ENCODE peak calls at places on chromosome 19, in ten cellular contexts. E is T follicular helper cell; W is activated T-helper 1 cell treated with anti-CD3 and anti-CD28 coated beads, Interleukin-12 subunit alpha, Interleukin-12 subunit beta, Interleukin-2, Interleukin-4 antibody, amounts not matched to agents 30 ng/mL and 10 ng/mL and 1 ng/mL, durations not matched to agents 14 hours and 24 hours and 36 hours; O is endothelial cell; B is stimulated activated CD4-positive, alpha-beta T cell treated with anti-CD3 and anti-CD28 coated beads, Interleukin-1b, Interleukin-23, amount 100 ng/mL, for 48 hours; F is fibroblast of the conjunctiva; S is SW480; R is activated T-cell treated with anti-CD3 and anti-CD28 coated beads, Interleukin-2, amount 50 U/mL, for 4 hours; A is NT2/D1; Y is NCI-H345. J is an unnamed sample.

GRCh38 chr19:10523135-10523636 is 5.9 kb upstream of the S1PR5 start:
- DNase-seq in O (no peak), B (no peak), R (no peak), Y (no peak), A (no peak), S (no peak), E (no peak), W (no peak), F (no peak), J (no peak)

GRCh38 chr19:15109768-15110417 is 2.7 kb downstream of the SYDE1 start:
- DNase-seq in A (no peak), Y (no peak), R (no peak), B (no peak), E (no peak), S (no peak), F (no peak), W (no peak), O (no peak), J (no peak)

GRCh38 chr19:55635334-55635717 is 5.5 kb upstream of the ZNF580 start:
- DNase-seq in Y (no peak), E (no peak), A (no peak), S (no peak), F (no peak), R (no peak), W (no peak), B (peak; percentile 37), O (no peak), J (no peak)

GRCh38 chr19:7326105-7326877 is 22.4 kb upstream of the ARHGEF18 start:
- DNase-seq in O (no peak), S (peak; percentile 16), B (no peak), F (no peak), E (no peak), R (peak; percentile 22), Y (no peak), W (no peak), A (peak; percentile 78), J (no peak)

GRCh38 chr19:50512112-50512998 is 1.4 kb downstream of the ASPDH start:
- DNase-seq in F (no peak), W (no peak), R (no peak), Y (no peak), O (no peak), B (no peak), A (no peak), E (no peak), S (no peak), J (no peak)

GRCh38 chr19:2727640-2727944 is 6.4 kb upstream of the DIRAS1 start:
- DNase-seq in O (no peak), F (no peak), R (no peak), S (no peak), E (no peak), W (no peak), A (no peak), Y (no peak), B (no peak), J (no peak)

GRCh38 chr19:31397308-31397707 is 48.1 kb upstream of the TSHZ3 start:
- DNase-seq in R (no peak), O (no peak), W (no peak), E (no peak), F (no peak), Y (no peak), S (no peak), A (no peak), B (no peak), J (no peak)

GRCh38 chr19:1923319-1923718 is 17.7 kb upstream of the CSNK1G2 start:
- DNase-seq in O (no peak), S (no peak), A (no peak), W (peak; percentile 45), Y (no peak), E (no peak), B (peak; percentile 64), R (peak; percentile 41), F (no peak), J (no peak)

GRCh38 chr19:4090351-4091220 is 23.9 kb upstream of the ZBTB7A start:
- DNase-seq in S (peak; percentile 57), W (no peak), R (no peak), E (no peak), A (no peak), O (no peak), F (no peak), B (no peak), Y (no peak), J (no peak)

GRCh38 chr19:30535011-30535410 is 162.8 kb downstream of the ZNF536 start:
- DNase-seq in W (no peak), Y (no peak), R (no peak), F (no peak), B (no peak), O (no peak), A (no peak), E (no peak), S (no peak), J (no peak)

GRCh38 chr19:56983148-56983547 is 136.6 kb upstream of the USP29 start:
- DNase-seq in R (no peak), A (peak; percentile 54), B (no peak), Y (no peak), W (no peak), F (no peak), S (no peak), O (no peak), E (no peak), J (no peak)

GRCh38 chr19:3034845-3035541 is 5.9 kb upstream of the TLE2 start:
- DNase-seq in R (no peak), O (no peak), E (no peak), A (no peak), B (peak; percentile 45), S (no peak), W (peak; percentile 44), Y (no peak), F (no peak), J (no peak)

GRCh38 chr19:19464339-19465098 is 50.8 kb downstream of the TSSK6 start:
- DNase-seq in A (no peak), O (no peak), W (no peak), Y (peak; percentile 4), R (no peak), E (no peak), B (no peak), F (peak; percentile 24), S (no peak), J (no peak)

GRCh38 chr19:46753420-46754155 is 7.3 kb upstream of the STRN4 start:
- DNase-seq in F (no peak), O (peak; percentile 64), A (no peak), W (peak; percentile 56), R (peak; percentile 56), Y (peak; percentile 34), E (peak; percentile 63), B (peak; percentile 62), S (peak; percentile 60), J (no peak)

GRCh38 chr19:582497-583197 is 7.0 kb upstream of the HCN2 start:
- DNase-seq in F (no peak), S (no peak), E (no peak), O (no peak), R (no peak), A (no peak), Y (no peak), W (no peak), B (no peak), J (no peak)

GRCh38 chr19:34838248-34838647 is 65.2 kb upstream of the ZNF599 start:
- DNase-seq in Y (peak; percentile 12), B (no peak), F (no peak), A (no peak), S (peak; percentile 22), O (no peak), R (no peak), E (no peak), W (no peak), J (no peak)

GRCh38 chr19:34336781-34337271 is 28.2 kb upstream of the GPI start:
- DNase-seq in Y (peak; percentile 41), W (peak; percentile 14), S (peak; percentile 27), A (no peak), E (peak; percentile 19), O (peak; percentile 44), F (peak; percentile 14), R (peak; percentile 44), B (no peak), J (no peak)

GRCh38 chr19:1262687-1263123 is 6.4 kb upstream of the CIRBP start:
- DNase-seq in B (no peak), F (no peak), S (no peak), O (no peak), A (no peak), R (no peak), E (no peak), Y (no peak), W (no peak), J (no peak)

GRCh38 chr19:6196361-6196760 is 60.9 kb downstream of the ACSBG2 start:
- DNase-seq in B (no peak), F (no peak), E (no peak), S (no peak), R (no peak), A (no peak), O (no peak), Y (no peak), W (no peak), J (no peak)

GRCh38 chr19:49741210-49741844 is 21.8 kb downstream of the TSKS start:
- DNase-seq in E (no peak), A (no peak), B (no peak), Y (no peak), F (no peak), W (no peak), S (peak; percentile 32), R (no peak), O (no peak), J (no peak)

GRCh38 chr19:3115916-3116602 is 19.8 kb upstream of the GNA15 start:
- DNase-seq in R (no peak), F (no peak), A (no peak), W (no peak), E (no peak), O (no peak), S (peak; percentile 26), Y (no peak), B (no peak), J (no peak)

GRCh38 chr19:35545855-35546381 is 492 bp downstream of the TMEM147 start:
- DNase-seq in O (peak; percentile 31), A (no peak), S (peak; percentile 33), Y (peak; percentile 60), R (peak; percentile 59), W (peak; percentile 56), F (no peak), E (no peak), B (peak; percentile 81), J (no peak)

GRCh38 chr19:681029-681626 is 4.9 kb downstream of the FSTL3 start:
- DNase-seq in B (peak; percentile 97), Y (peak; percentile 90), S (no peak), O (peak; percentile 91), R (no peak), E (no peak), F (no peak), W (no peak), A (peak; percentile 88), J (no peak)

J was measured in RWPE2.